ENCODE peak calls at places on chromosomes 2 and 18, in five cellular contexts. M is D341Med; Q is NCI-H345; F is CD4-positive, alpha-beta T cell; X is GM23248. T is an unnamed sample.

GRCh38 chr2:28366496-28367282 is 26.0 kb upstream of the FOSL2 start:
- DNase-seq in M (no peak), Q (no peak), F (peak; percentile 40), X (no peak), T (peak; percentile 64)

GRCh38 chr2:40559175-40559574 is 107.3 kb upstream of the SLC8A1 start:
- DNase-seq in M (no peak), Q (no peak), F (no peak), X (no peak), T (no peak)

GRCh38 chr18:61851940-61852451 is 40.8 kb downstream of the RNF152 start:
- DNase-seq in M (no peak), Q (no peak), F (no peak), X (peak; percentile 66), T (no peak)

GRCh38 chr2:54666741-54667639 is 56.5 kb upstream of the EML6 start:
- DNase-seq in M (no peak), Q (no peak), F (no peak), X (peak; percentile 49), T (no peak)

GRCh38 chr2:178419123-178419522 is 31.9 kb downstream of the PRKRA start:
- DNase-seq in M (no peak), Q (peak; percentile 24), F (no peak), X (peak; percentile 26), T (no peak)

GRCh38 chr2:212364586-212364985 is 174.0 kb downstream of the ERBB4 start:
- DNase-seq in M (no peak), Q (no peak), F (no peak), X (peak; percentile 1), T (no peak)

GRCh38 chr2:8154270-8154669 is 527.6 kb upstream of the ID2 start:
- DNase-seq in M (no peak), Q (no peak), F (no peak), X (no peak), T (no peak)

GRCh38 chr2:239245107-239245506 is 155.7 kb downstream of the HDAC4 start:
- DNase-seq in M (no peak), Q (no peak), F (no peak), X (no peak), T (no peak)

GRCh38 chr2:114001936-114002335 is 112.0 kb downstream of the ACTR3 start:
- DNase-seq in M (no peak), Q (no peak), F (no peak), X (no peak), T (no peak)

GRCh38 chr18:36440614-36441013 is 143.1 kb downstream of the FHOD3 start:
- DNase-seq in M (no peak), Q (no peak), F (no peak), X (peak; percentile 53), T (no peak)

GRCh38 chr18:79604205-79604912 is 75.2 kb upstream of the CTDP1 start:
- DNase-seq in M (no peak), Q (no peak), F (no peak), X (no peak), T (no peak)

GRCh38 chr2:73827018-73827417 is 1.7 kb upstream of the STAMBP start:
- DNase-seq in M (no peak), Q (peak; percentile 3), F (no peak), X (peak; percentile 63), T (no peak)

GRCh38 chr2:171878481-171878993 is 15.5 kb downstream of the SLC25A12 start:
- DNase-seq in M (no peak), Q (peak; percentile 3), F (no peak), X (peak; percentile 78), T (no peak)

GRCh38 chr2:240810621-240811020 is 9.4 kb downstream of the KIF1A start:
- DNase-seq in M (peak; percentile 12), Q (no peak), F (no peak), X (no peak), T (no peak)

GRCh38 chr18:35478520-35479435 is 19.0 kb downstream of the INO80C start:
- DNase-seq in M (no peak), Q (no peak), F (no peak), X (peak; percentile 95), T (no peak)

GRCh38 chr2:240469239-240469636 is 33.8 kb downstream of the GPC1 start:
- DNase-seq in M (peak; percentile 23), Q (no peak), F (no peak), X (no peak), T (no peak)

GRCh38 chr2:241179894-241180293 is 8.6 kb upstream of the ANO7 start:
- DNase-seq in M (no peak), Q (no peak), F (no peak), X (peak; percentile 87), T (no peak)

GRCh38 chr2:42878581-42878980 is 86.2 kb upstream of the HAAO start:
- DNase-seq in M (no peak), Q (no peak), F (no peak), X (peak; percentile 80), T (no peak)

GRCh38 chr2:4024561-4024960 is 321.2 kb downstream of the DCDC2C start:
- DNase-seq in M (no peak), Q (no peak), F (no peak), X (no peak), T (no peak)

GRCh38 chr2:181157326-181157725 is 176.9 kb downstream of the UBE2E3 start:
- DNase-seq in M (no peak), Q (no peak), F (no peak), X (peak; percentile 75), T (no peak)

GRCh38 chr2:63058149-63058741 is 7.6 kb downstream of the OTX1 start:
- DNase-seq in M (no peak), Q (no peak), F (no peak), X (peak; percentile 51), T (no peak)

GRCh38 chr18:48541747-48542108 is 2.9 kb downstream of the CTIF start:
- DNase-seq in M (no peak), Q (no peak), F (no peak), X (no peak), T (no peak)

GRCh38 chr2:68770271-68771111 is 35.9 kb downstream of the ARHGAP25 start:
- DNase-seq in M (no peak), Q (no peak), F (no peak), X (no peak), T (no peak)

T was measured in CD8-positive, alpha-beta memory T cell.